ENCODE peak calls at places on chromosomes 3 and 15, in six cellular contexts. V, M, J, H, Q and F are unnamed samples.

GRCh38 chr3:132456141-132456540 is 38.8 kb downstream of the DNAJC13 start:
- DNase-seq in V (no peak), M (no peak), J (no peak), H (no peak), Q (no peak), F (no peak)

GRCh38 chr3:57604971-57605370 is 7.8 kb upstream of the ARF4 start:
- DNase-seq in V (no peak), M (no peak), J (no peak), H (no peak), Q (no peak), F (no peak)

GRCh38 chr15:75578206-75578947 is 738 bp downstream of the PTPN9 start:
- DNase-seq in V (no peak), M (peak; percentile 27), J (no peak), H (peak; percentile 63), Q (peak; percentile 19), F (no peak)

GRCh38 chr3:55426486-55426885 is 60.6 kb downstream of the WNT5A start:
- DNase-seq in V (peak; percentile 29), M (no peak), J (no peak), H (no peak), Q (no peak), F (no peak)

GRCh38 chr3:33718595-33718907 is 497 bp upstream of the CLASP2 start:
- DNase-seq in V (no peak), M (no peak), J (no peak), H (peak; percentile 47), Q (no peak), F (no peak)

GRCh38 chr15:48928877-48929538 is 34.7 kb downstream of the SHC4 start:
- DNase-seq in V (peak; percentile 33), M (no peak), J (no peak), H (no peak), Q (no peak), F (no peak)

GRCh38 chr3:37171144-37171543 is 3.2 kb downstream of the LRRFIP2 start:
- DNase-seq in V (no peak), M (no peak), J (no peak), H (no peak), Q (no peak), F (no peak)

GRCh38 chr3:131658115-131658514 is 155.3 kb upstream of the MRPL3 start:
- DNase-seq in V (no peak), M (no peak), J (no peak), H (no peak), Q (no peak), F (no peak)

GRCh38 chr3:149599236-149599635 is 58.6 kb downstream of the WWTR1 start:
- DNase-seq in V (no peak), M (no peak), J (no peak), H (no peak), Q (no peak), F (no peak)

GRCh38 chr3:186137051-186137685 is 28.3 kb upstream of the ETV5 start:
- DNase-seq in V (no peak), M (no peak), J (no peak), H (no peak), Q (no peak), F (peak; percentile 90)

GRCh38 chr15:66239514-66239913 is 14.0 kb downstream of the MEGF11 start:
- DNase-seq in V (no peak), M (no peak), J (no peak), H (no peak), Q (no peak), F (no peak)

GRCh38 chr3:120587326-120587840 is 8.8 kb upstream of the NDUFB4 start:
- DNase-seq in V (no peak), M (no peak), J (no peak), H (no peak), Q (no peak), F (no peak)

GRCh38 chr15:52440414-52440813 is 88.3 kb downstream of the MYO5A start:
- DNase-seq in V (peak; percentile 42), M (no peak), J (peak; percentile 43), H (no peak), Q (peak; percentile 45), F (no peak)
- H2AK5ac ChIP-seq in V (no peak overlapping the region), M (no peak overlapping the region), J (no peak overlapping the region), H (no peak overlapping the region), Q (no peak overlapping the region), F (no peak overlapping the region)

DNA sequence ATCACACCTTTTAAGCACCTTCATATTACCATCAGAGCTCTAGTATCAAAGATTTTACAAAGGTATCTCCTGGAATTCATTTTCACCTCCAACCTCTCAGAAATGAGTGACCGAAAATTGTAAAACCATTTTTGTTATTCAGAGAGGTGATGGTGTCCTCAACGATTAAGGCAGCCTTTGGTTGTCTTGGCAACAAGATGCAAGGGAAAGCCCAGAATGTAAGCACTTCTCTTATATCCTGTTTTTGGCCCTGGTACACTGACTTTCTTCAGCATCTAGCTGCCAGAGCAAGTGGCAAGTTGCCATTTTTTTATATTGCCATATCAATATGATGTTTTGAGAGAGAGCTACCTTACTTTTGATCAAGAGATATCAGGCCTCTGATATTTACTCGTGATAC is 384.9 kb upstream of the NECTIN3 start:
- DNase-seq in V (peak; percentile 20), M (no peak), J (no peak), H (no peak), Q (no peak), F (no peak)
- H2AK5ac ChIP-seq in V (no peak overlapping the region), M (no peak overlapping the region), J (no peak overlapping the region), H (no peak overlapping the region), Q (no peak overlapping the region), F (no peak overlapping the region)

GRCh38 chr3:97359958-97360357 is 404.6 kb upstream of the ARL6 start:
- DNase-seq in V (no peak), M (no peak), J (no peak), H (no peak), Q (no peak), F (no peak)
- H2AK5ac ChIP-seq in V (no peak overlapping the region), M (no peak overlapping the region), J (no peak overlapping the region), H (no peak overlapping the region), Q (no peak overlapping the region), F (no peak overlapping the region)

DNA sequence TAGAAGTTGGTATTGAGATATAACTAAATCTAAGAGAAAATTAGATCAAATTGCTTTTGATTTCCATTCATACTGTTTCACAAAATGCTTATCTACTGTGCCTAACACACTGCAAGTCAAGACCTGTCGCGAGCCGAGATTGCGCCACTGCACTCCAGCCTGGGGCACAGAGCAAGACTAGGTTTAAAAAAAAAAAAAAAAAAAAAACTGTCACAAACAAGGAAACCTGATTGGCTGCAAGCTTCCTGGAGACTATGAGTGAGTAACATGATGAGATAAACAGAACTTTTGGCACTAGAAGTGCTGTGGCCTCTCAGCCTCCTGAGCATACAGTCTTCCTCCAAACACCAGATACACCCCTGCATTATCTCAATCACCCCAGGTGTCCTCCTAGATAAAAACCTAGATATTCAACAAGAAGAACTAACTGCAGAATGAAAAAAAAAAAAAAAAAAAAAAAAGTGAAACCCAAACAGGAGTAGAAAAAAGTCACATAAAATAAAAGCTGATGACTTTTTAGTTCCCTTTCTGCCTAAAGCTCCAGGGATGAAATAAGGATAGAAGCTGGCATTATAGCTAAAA is 82.6 kb downstream of the P3H2 start:
- DNase-seq in V (peak; percentile 88), M (no peak), J (peak; percentile 93), H (no peak), Q (peak; percentile 95), F (peak; percentile 90)
- H2AK5ac ChIP-seq in V (no peak overlapping the region), M (no peak overlapping the region), J (no peak overlapping the region), H (no peak overlapping the region), Q (no peak overlapping the region), F (no peak overlapping the region)

GRCh38 chr15:64251121-64251520 is 88.3 kb upstream of the PPIB start:
- DNase-seq in V (peak; percentile 71), M (no peak), J (peak; percentile 47), H (no peak), Q (no peak), F (no peak)

GRCh38 chr15:64247906-64248541 is 85.2 kb upstream of the PPIB start:
- DNase-seq in V (peak; percentile 90), M (peak; percentile 29), J (peak; percentile 97), H (no peak), Q (peak; percentile 95), F (peak; percentile 90)

GRCh38 chr15:64249842-64250575 is 87.2 kb upstream of the PPIB start:
- DNase-seq in V (peak; percentile 56), M (no peak), J (no peak), H (no peak), Q (no peak), F (peak; percentile 19)

GRCh38 chr15:64247535-64247905 is 84.7 kb upstream of the PPIB start:
- DNase-seq in V (no peak), M (no peak), J (peak; percentile 26), H (no peak), Q (peak; percentile 7), F (no peak)

DNA sequence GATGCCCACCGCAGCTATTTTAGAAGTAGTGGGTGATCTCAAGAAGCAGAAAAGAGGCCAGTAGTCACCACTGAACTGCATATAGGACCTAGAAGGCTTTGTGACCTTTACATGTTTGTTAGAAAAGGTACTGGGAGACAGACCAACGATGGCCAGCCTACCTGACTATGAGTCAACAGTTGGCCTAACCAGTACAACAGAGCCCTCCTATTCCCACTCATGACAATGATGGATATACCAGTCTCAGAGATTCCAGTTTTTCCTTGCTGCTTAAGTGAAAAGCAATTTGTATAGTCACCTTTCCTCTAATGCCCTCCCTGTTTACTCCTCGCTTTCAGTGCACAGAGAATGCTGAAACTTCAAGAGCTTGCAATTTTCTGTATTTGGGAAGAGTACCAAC is 86.6 kb upstream of the PPIB start:
- DNase-seq in V (no peak), M (no peak), J (no peak), H (no peak), Q (no peak), F (no peak)
- H2AK5ac ChIP-seq in V (peak overlapping the region; percentile 31), M (no peak overlapping the region), J (peak overlapping the region; percentile 88), H (no peak overlapping the region), Q (no peak overlapping the region), F (no peak overlapping the region)

GRCh38 chr3:48238506-48239085 is 2.3 kb upstream of the ZNF589 start:
- DNase-seq in V (no peak), M (no peak), J (no peak), H (no peak), Q (no peak), F (peak; percentile 87)

GRCh38 chr3:48244462-48244861 is 3.6 kb downstream of the ZNF589 start:
- DNase-seq in V (no peak), M (no peak), J (no peak), H (no peak), Q (no peak), F (no peak)

GRCh38 chr3:48240000-48240710 is 749 bp upstream of the ZNF589 start:
- DNase-seq in V (no peak), M (peak; percentile 55), J (no peak), H (peak; percentile 71), Q (peak; percentile 83), F (no peak)

GRCh38 chr3:48243886-48244285 is 3.0 kb downstream of the ZNF589 start:
- DNase-seq in V (no peak), M (no peak), J (no peak), H (no peak), Q (no peak), F (no peak)

GRCh38 chr3:48240711-48241491 is at the start of gene ZNF589:
- DNase-seq in V (peak; percentile 79), M (peak; percentile 86), J (peak; percentile 91), H (peak; percentile 90), Q (peak; percentile 98), F (peak; percentile 94)
- H2AK5ac ChIP-seq in V (no peak within 1 kb of the TSS), M (peak within 1 kb of the TSS; percentile 58), J (no peak within 1 kb of the TSS), H (peak within 1 kb of the TSS; percentile 91), Q (peak within 1 kb of the TSS; percentile 82), F (no peak within 1 kb of the TSS)

GRCh38 chr15:62850318-62850717 is 192.2 kb upstream of the TPM1 start:
- DNase-seq in V (no peak), M (no peak), J (no peak), H (no peak), Q (no peak), F (no peak)
- H2AK5ac ChIP-seq in V (peak overlapping the region; percentile 90), M (no peak overlapping the region), J (peak overlapping the region; percentile 98), H (peak overlapping the region; percentile 99), Q (peak overlapping the region; percentile 71), F (peak overlapping the region; percentile 100)

GRCh38 chr15:89198196-89198595 is 23.2 kb downstream of the RLBP1 start:
- DNase-seq in V (no peak), M (no peak), J (no peak), H (no peak), Q (no peak), F (no peak)
- H2AK5ac ChIP-seq in V (no peak overlapping the region), M (no peak overlapping the region), J (no peak overlapping the region), H (peak overlapping the region; percentile 94), Q (no peak overlapping the region), F (no peak overlapping the region)